ENCODE peak calls at places on chromosomes 13 and 19, in eight cellular contexts. G is stimulated activated CD4-positive, alpha-beta T cell treated with anti-CD3 and anti-CD28 coated beads, TNF-alpha, amount 100 ng/mL, for 48 hours; N is neural progenitor cell; V is fibroblast of mammary gland; A is T-helper 1 cell; U is activated CD4-positive, alpha-beta T cell treated with anti-CD3 and anti-CD28 coated beads, Interleukin-2, amount 50 U/mL, for 1 hour; J is immature natural killer cell; X is effector CD8-positive, alpha-beta T cell. Y is an unnamed sample.

GRCh38 chr19:35140207-35140897 is 1.7 kb downstream of the FXYD1 start:
- DNase-seq in J (no peak), G (no peak), X (no peak), V (no peak), U (no peak), N (no peak), A (no peak), Y (no peak)

GRCh38 chr19:46732172-46732938 is 13.5 kb upstream of the FKRP start:
- DNase-seq in X (no peak), J (no peak), U (no peak), A (no peak), G (no peak), V (no peak), N (no peak), Y (no peak)

GRCh38 chr19:6579450-6580178 is 11.3 kb downstream of the CD70 start:
- DNase-seq in U (no peak), V (no peak), J (no peak), G (no peak), A (no peak), N (no peak), X (no peak), Y (no peak)

GRCh38 chr19:29529646-29530548 is 4.1 kb downstream of the VSTM2B start:
- DNase-seq in X (no peak), N (peak; percentile 80), J (no peak), A (no peak), G (no peak), V (no peak), U (no peak), Y (no peak)

GRCh38 chr19:16908759-16909158 is 20.0 kb downstream of the F2RL3 start:
- DNase-seq in X (no peak), N (no peak), J (no peak), A (no peak), G (no peak), V (no peak), U (no peak), Y (no peak)

GRCh38 chr19:58563034-58563573 is 4.7 kb upstream of the UBE2M start:
- DNase-seq in N (no peak), J (peak; percentile 61), V (no peak), A (no peak), X (no peak), U (no peak), G (no peak), Y (no peak)

GRCh38 chr13:20064128-20064527 is 96.7 kb downstream of the GJA3 start:
- DNase-seq in G (no peak), X (no peak), U (no peak), N (no peak), V (peak; percentile 18), A (no peak), J (no peak), Y (no peak)

GRCh38 chr13:59801107-59801880 is 362.4 kb downstream of the DIAPH3 start:
- DNase-seq in V (no peak), X (no peak), U (no peak), J (no peak), A (no peak), N (no peak), G (no peak), Y (no peak)

GRCh38 chr13:60869225-60869624 is 472.2 kb downstream of the TDRD3 start:
- DNase-seq in J (no peak), N (no peak), V (no peak), X (no peak), A (no peak), G (no peak), U (no peak), Y (no peak)

GRCh38 chr19:57817976-57818375 is 3.3 kb upstream of the ZNF552 start:
- DNase-seq in X (no peak), V (no peak), G (no peak), U (no peak), J (no peak), A (no peak), N (no peak), Y (no peak)

GRCh38 chr19:19061491-19061890 is 2.3 kb upstream of the SLC25A42 start:
- DNase-seq in G (no peak), J (no peak), U (no peak), V (no peak), X (no peak), N (no peak), A (no peak), Y (no peak)

GRCh38 chr19:3057275-3057714 is 5.0 kb downstream of the TLE5 start:
- DNase-seq in J (no peak), G (no peak), U (no peak), X (no peak), N (no peak), A (no peak), V (peak; percentile 69), Y (peak; percentile 93)

GRCh38 chr19:17687857-17688784 is at the start of gene UNC13A:
- DNase-seq in V (peak; percentile 20), X (peak; percentile 11), J (peak; percentile 47), A (peak; percentile 23), G (peak; percentile 36), N (peak; percentile 92), U (peak; percentile 44), Y (peak; percentile 74)

GRCh38 chr13:25084101-25084500 is 11.8 kb upstream of the PABPC3 start:
- DNase-seq in J (no peak), A (no peak), G (no peak), V (no peak), N (no peak), X (no peak), U (no peak), Y (no peak)

GRCh38 chr13:39263033-39263432 is 224.8 kb downstream of the NHLRC3 start:
- DNase-seq in U (peak; percentile 8), A (no peak), G (peak; percentile 8), X (no peak), J (no peak), V (peak; percentile 56), N (peak; percentile 49), Y (peak; percentile 63)

GRCh38 chr19:18300930-18301717 is 19.7 kb upstream of the JUND start:
- DNase-seq in X (no peak), J (no peak), G (no peak), V (peak; percentile 78), U (no peak), N (no peak), A (no peak), Y (no peak)

GRCh38 chr19:37519890-37520289 is 13.2 kb downstream of the ZNF793 start:
- DNase-seq in N (no peak), X (no peak), G (no peak), U (no peak), V (peak; percentile 14), A (no peak), J (no peak), Y (no peak)

GRCh38 chr13:22110368-22110767 is 439.5 kb downstream of the FGF9 start:
- DNase-seq in U (no peak), G (no peak), N (no peak), V (no peak), A (no peak), J (no peak), X (no peak), Y (no peak)

GRCh38 chr13:99806671-99807070 is 164.9 kb downstream of the ZIC5 start:
- DNase-seq in X (no peak), G (no peak), N (no peak), V (peak; percentile 3), U (no peak), A (no peak), J (no peak), Y (no peak)

GRCh38 chr13:29428310-29428991 is 167.0 kb downstream of the SLC7A1 start:
- DNase-seq in X (no peak), N (peak; percentile 71), A (no peak), J (no peak), V (no peak), U (no peak), G (no peak), Y (peak; percentile 20)

GRCh38 chr19:37468961-37469777 is at the start of gene ZNF570:
- DNase-seq in J (peak; percentile 87), A (peak; percentile 71), N (peak; percentile 94), X (peak; percentile 77), U (peak; percentile 86), V (peak; percentile 84), G (peak; percentile 77), Y (peak; percentile 95)

GRCh38 chr19:47509973-47510372 is 4.9 kb downstream of the NAPA start:
- DNase-seq in X (no peak), J (no peak), V (no peak), G (no peak), U (no peak), A (no peak), N (no peak), Y (no peak)

GRCh38 chr19:3480383-3481091 is at the start of gene SMIM24:
- DNase-seq in V (no peak), J (no peak), N (no peak), A (no peak), G (no peak), U (no peak), X (no peak), Y (no peak)

GRCh38 chr13:110916671-110917142 is 1.8 kb upstream of the ANKRD10 start:
- DNase-seq in V (peak; percentile 25), J (no peak), A (no peak), X (no peak), N (no peak), G (no peak), U (no peak), Y (no peak)

GRCh38 chr19:43662487-43662886 is 7.5 kb downstream of the PLAUR start:
- DNase-seq in U (no peak), A (no peak), J (no peak), G (no peak), N (peak; percentile 59), X (no peak), V (peak; percentile 23), Y (no peak)

GRCh38 chr13:40389081-40389641 is 277.3 kb downstream of the FOXO1 start:
- DNase-seq in U (peak; percentile 34), N (no peak), J (peak; percentile 76), G (peak; percentile 28), A (no peak), X (peak; percentile 23), V (no peak), Y (no peak)

GRCh38 chr13:76717092-76717491 is 169.1 kb downstream of the KCTD12 start:
- DNase-seq in X (no peak), J (no peak), U (no peak), N (no peak), A (no peak), G (no peak), V (peak; percentile 46), Y (no peak)

Y was measured in testis.